ENCODE peak calls at places on chromosomes 1 and 21, in six cellular contexts. O, I, T, W, R and A are unnamed samples. For H3K4me1, the result is how much of the 10 kb centered on the place peaks cover.

GRCh38 chr1:92538413-92539061 is 51.8 kb upstream of the GFI1 start:
- DNase-seq in O (no peak), I (peak), T (peak), W (no peak), R (no peak), A (no peak)

GRCh38 chr1:206713910-206714312 is 29.2 kb downstream of the MAPKAPK2 start:
- DNase-seq in O (no peak), I (no peak), T (no peak), W (no peak), R (peak), A (no peak)

GRCh38 chr1:223419561-223419960 is 26.3 kb downstream of the CCDC185 start:
- DNase-seq in O (no peak), I (no peak), T (no peak), W (no peak), R (no peak), A (no peak)

GRCh38 chr1:232521660-232522059 is 108.3 kb downstream of the SIPA1L2 start:
- DNase-seq in O (no peak), I (peak), T (no peak), W (no peak), R (no peak), A (no peak)

GRCh38 chr1:119367332-119368124 is 1.1 kb upstream of the HAO2 start:
- DNase-seq in O (no peak), I (peak), T (no peak), W (no peak), R (peak), A (no peak)

GRCh38 chr1:6517435-6517851 is 26.0 kb upstream of the PLEKHG5 start:
- DNase-seq in O (peak), I (no peak), T (no peak), W (no peak), R (no peak), A (no peak)

GRCh38 chr1:211476200-211476849 is 15.6 kb downstream of the RD3 start:
- DNase-seq in O (no peak), I (peak), T (peak), W (peak), R (peak), A (peak)

GRCh38 chr1:203551550-203551949 is 57.6 kb downstream of the OPTC start:
- DNase-seq in O (no peak), I (no peak), T (no peak), W (no peak), R (no peak), A (no peak)

GRCh38 chr1:22592051-22592450 is 28.8 kb downstream of the EPHA8 start:
- DNase-seq in O (peak), I (no peak), T (no peak), W (no peak), R (no peak), A (no peak)

GRCh38 chr1:10713614-10714013 is 82.8 kb downstream of the CASZ1 start:
- DNase-seq in O (no peak), I (no peak), T (no peak), W (no peak), R (no peak), A (no peak)

GRCh38 chr1:32997381-32997891 is 32.8 kb upstream of the RNF19B start:
- DNase-seq in O (no peak), I (peak), T (no peak), W (no peak), R (peak), A (no peak)

GRCh38 chr1:152517237-152517811 is 3.0 kb downstream of the CRCT1 start:
- DNase-seq in O (no peak), I (peak), T (no peak), W (no peak), R (no peak), A (no peak)

GRCh38 chr21:34524671-34525601 is 12.9 kb upstream of the KCNE1 start:
- DNase-seq in O (no peak), I (peak), T (no peak), W (no peak), R (peak), A (no peak)
- H3K4me3 ChIP-seq in O (peak), I (peak), T (no peak), W (peak), R (peak), A (no peak)

DNA sequence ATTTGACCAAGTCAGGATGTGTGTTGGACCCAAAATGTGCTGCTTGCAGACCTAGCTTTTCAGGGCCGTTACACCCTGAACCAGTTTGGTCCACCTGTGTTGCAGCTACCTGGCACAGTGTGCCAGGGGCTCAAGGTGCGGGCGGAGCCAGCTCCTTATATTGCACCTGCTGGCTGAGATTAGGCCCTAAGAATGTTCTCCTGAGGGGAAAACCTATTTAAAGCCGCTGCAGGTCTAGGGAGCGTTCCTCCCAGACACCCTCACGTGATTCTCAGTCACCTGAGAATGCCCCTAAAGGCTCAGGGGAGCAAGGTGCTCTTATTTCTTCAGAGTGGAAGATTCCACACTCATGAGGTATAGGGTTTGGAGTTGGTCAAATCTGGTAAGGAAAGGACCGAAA is 12.0 kb downstream of the GSTM3 start:
- DNase-seq in O (no peak), I (no peak), T (no peak), W (no peak), R (no peak), A (no peak)
- H3K27ac ChIP-seq in O (no peak), I (no peak), T (no peak), W (no peak), R (no peak), A (no peak)

GRCh38 chr1:225995919-225996864 is 3.0 kb downstream of the SDE2 start:
- DNase-seq in O (no peak), I (no peak), T (no peak), W (no peak), R (no peak), A (no peak)

GRCh38 chr1:225987491-225988316 is 11.4 kb downstream of the SDE2 start:
- DNase-seq in O (no peak), I (peak), T (no peak), W (no peak), R (peak), A (no peak)

DNA sequence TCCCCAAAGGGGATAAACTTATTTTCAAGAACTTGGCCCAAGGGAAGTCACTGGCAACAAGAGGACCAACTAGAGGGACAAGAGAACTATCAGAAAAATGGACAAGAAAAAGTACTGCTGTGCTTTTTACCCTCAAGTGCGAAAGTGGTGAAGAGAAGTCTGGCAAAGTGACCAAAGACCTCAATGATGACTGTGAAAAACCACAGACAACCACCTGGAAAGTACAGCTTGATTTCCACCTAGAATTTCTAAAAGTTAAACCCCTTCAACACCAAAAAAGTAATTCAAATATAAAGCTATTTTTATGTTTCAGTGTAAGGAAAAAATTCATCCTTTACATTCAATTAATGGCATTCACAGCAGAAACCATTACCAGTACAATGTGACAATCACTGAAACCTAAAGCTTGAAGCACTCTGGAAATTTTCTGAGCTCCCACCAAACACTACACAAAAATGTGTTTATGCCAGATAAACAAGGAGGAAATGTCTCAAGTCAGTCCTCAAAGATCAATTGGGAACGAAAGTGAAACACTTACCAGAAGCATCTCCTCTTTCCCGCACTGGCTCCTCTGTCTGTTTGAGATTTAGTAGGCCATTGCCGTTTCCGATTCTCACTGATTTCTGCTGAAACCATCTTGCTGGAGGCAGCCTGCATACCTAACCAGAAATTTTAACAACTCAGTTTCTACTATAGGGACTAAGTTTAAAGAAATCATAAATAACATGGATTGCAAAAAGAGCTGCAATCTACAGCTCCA is 8.3 kb downstream of the SDE2 start:
- DNase-seq in O (no peak), I (no peak), T (no peak), W (no peak), R (no peak), A (no peak)
- H3K4me1 ChIP-seq in O (under half), I (under half), T (under half), W (under half), R (under half), A (under half)

DNA sequence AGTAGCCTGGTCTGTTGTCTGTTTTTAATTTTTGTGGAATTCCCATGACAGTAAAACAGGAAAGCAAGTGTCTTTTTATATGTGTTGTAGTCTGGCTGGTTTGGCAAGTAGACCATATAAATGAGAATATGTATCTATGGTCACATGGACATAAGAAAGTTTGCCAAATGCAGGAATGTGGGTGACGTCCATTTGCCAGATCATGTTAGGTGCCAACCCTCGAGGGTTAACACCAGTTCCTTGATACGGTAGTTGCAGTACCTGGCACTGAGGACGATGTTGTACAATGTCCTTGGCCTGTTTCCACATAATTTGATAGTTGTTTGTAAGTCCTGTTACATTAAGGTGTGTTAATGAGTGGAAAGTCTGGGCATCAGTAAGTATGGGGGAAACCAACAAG is 6.2 kb downstream of the DAP3 start:
- DNase-seq in O (no peak), I (peak), T (no peak), W (no peak), R (no peak), A (no peak)
- H3K4me3 ChIP-seq in O (no peak), I (no peak), T (no peak), W (no peak), R (no peak), A (no peak)

GRCh38 chr1:28579374-28579773 is 12.7 kb upstream of the RAB42 start:
- DNase-seq in O (no peak), I (no peak), T (no peak), W (no peak), R (no peak), A (no peak)
- H3K27ac ChIP-seq in O (peak), I (peak), T (peak), W (no peak), R (peak), A (peak)

GRCh38 chr1:205350124-205350523 is 6.6 kb downstream of the KLHDC8A start:
- DNase-seq in O (no peak), I (no peak), T (no peak), W (no peak), R (no peak), A (no peak)
- H3K4me1 ChIP-seq in O (under half), I (under half), T (under half), W (under half), R (under half), A (under half)

GRCh38 chr1:244006381-244006901 is 44.6 kb upstream of the ZBTB18 start:
- DNase-seq in O (no peak), I (no peak), T (no peak), W (no peak), R (no peak), A (no peak)
- H3K4me3 ChIP-seq in O (no peak), I (no peak), T (no peak), W (no peak), R (no peak), A (no peak)

GRCh38 chr1:221832151-221832550 is 90.3 kb upstream of the DUSP10 start:
- DNase-seq in O (no peak), I (peak), T (no peak), W (no peak), R (no peak), A (no peak)
- H3K27ac ChIP-seq in O (peak), I (peak), T (no peak), W (no peak), R (no peak), A (no peak)

GRCh38 chr1:42332877-42333276 is 2.2 kb downstream of the FOXJ3 start:
- DNase-seq in O (no peak), I (no peak), T (no peak), W (no peak), R (no peak), A (no peak)
- H3K4me1 ChIP-seq in O (under half), I (under half), T (half or more), W (under half), R (under half), A (under half)

GRCh38 chr1:168342572-168343280 is 62.0 kb downstream of the TBX19 start:
- DNase-seq in O (peak), I (peak), T (peak), W (peak), R (peak), A (peak)
- H3K4me3 ChIP-seq in O (no peak), I (no peak), T (no peak), W (no peak), R (no peak), A (no peak)